ENCODE peak calls at places on chromosomes 16 and 17, in ten cellular contexts. I is left ventricle myocardium inferior, X is retinal pigment epithelial cell, T is cardiac fibroblast, E is stomach, U is BE2C, G is astrocyte of the spinal cord, L is Caco-2, O is PC-3, F is mucosa of descending colon. K is an unnamed sample.

GRCh38 chr17:75832652-75833400 is 11.4 kb downstream of the UNC13D start:
- DNase-seq in F (no peak), G (no peak), L (no peak), T (no peak), E (no peak), X (no peak), O (no peak), I (no peak), U (no peak), K (no peak)

GRCh38 chr16:88699180-88699579 is 7.0 kb downstream of the RNF166 start:
- DNase-seq in I (no peak), G (no peak), F (no peak), X (no peak), E (no peak), O (no peak), U (no peak), T (no peak), L (no peak), K (no peak)

GRCh38 chr17:17844079-17844478 is 7.3 kb upstream of the SREBF1 start:
- DNase-seq in X (no peak), G (no peak), T (no peak), I (no peak), U (peak), L (no peak), F (peak), E (no peak), O (no peak), K (no peak)

GRCh38 chr16:8931864-8932263 is 31.8 kb downstream of the USP7 start:
- DNase-seq in I (peak), F (peak), G (peak), O (peak), U (no peak), T (peak), X (peak), E (peak), L (no peak), K (peak)

GRCh38 chr16:55809386-55809785 is 23.5 kb downstream of the CES1 start:
- DNase-seq in F (no peak), I (no peak), U (no peak), X (no peak), T (no peak), E (no peak), O (no peak), G (no peak), L (peak), K (no peak)

GRCh38 chr16:31529398-31530312 is 2.0 kb downstream of the AHSP start:
- DNase-seq in G (no peak), T (no peak), X (no peak), F (no peak), O (no peak), E (no peak), L (no peak), U (no peak), I (no peak), K (no peak)

GRCh38 chr16:89574681-89575246 is 794 bp upstream of the CPNE7 start:
- DNase-seq in U (peak), X (no peak), I (peak), G (peak), E (peak), L (no peak), F (peak), O (peak), T (peak), K (no peak)

GRCh38 chr16:26475579-26475978 is 591.1 kb upstream of the C16orf82 start:
- DNase-seq in I (no peak), F (no peak), E (no peak), O (no peak), G (no peak), T (no peak), L (no peak), U (no peak), X (no peak), K (no peak)

GRCh38 chr17:29588561-29589411 is 662 bp downstream of the GIT1 start:
- DNase-seq in E (no peak), G (no peak), T (peak), I (no peak), U (no peak), F (peak), L (no peak), O (peak), X (no peak), K (no peak)

GRCh38 chr17:79388556-79389295 is 222.1 kb downstream of the RBFOX3 start:
- DNase-seq in X (no peak), I (peak), L (peak), O (peak), F (peak), E (peak), U (peak), G (peak), T (peak), K (no peak)

GRCh38 chr16:3696425-3697218 is 20.7 kb downstream of the TRAP1 start:
- DNase-seq in E (peak), X (peak), F (no peak), L (no peak), G (peak), I (no peak), U (no peak), O (peak), T (peak), K (peak)

GRCh38 chr17:81987161-81987770 is 9.8 kb downstream of the ASPSCR1 start:
- DNase-seq in F (no peak), L (no peak), I (no peak), G (no peak), T (no peak), O (no peak), X (no peak), U (no peak), E (no peak), K (no peak)

GRCh38 chr16:2963611-2964415 is at the start of gene KREMEN2:
- DNase-seq in I (no peak), T (no peak), X (no peak), G (no peak), U (peak), L (peak), E (no peak), O (peak), F (peak), K (no peak)

GRCh38 chr16:88511060-88511459 is 58.0 kb downstream of the ZFPM1 start:
- DNase-seq in E (no peak), G (no peak), O (no peak), T (no peak), F (no peak), U (no peak), I (no peak), X (no peak), L (no peak), K (no peak)

GRCh38 chr16:15954814-15955151 is 5.4 kb downstream of the ABCC1 start:
- DNase-seq in X (no peak), E (no peak), I (no peak), U (no peak), L (no peak), O (no peak), F (no peak), G (no peak), T (peak), K (no peak)

GRCh38 chr17:61795546-61795945 is 67.8 kb downstream of the BRIP1 start:
- DNase-seq in G (no peak), O (no peak), I (no peak), X (no peak), L (no peak), E (no peak), U (no peak), F (no peak), T (no peak), K (no peak)

GRCh38 chr17:65130829-65131228 is 6.3 kb upstream of the RGS9 start:
- DNase-seq in O (no peak), I (no peak), F (no peak), E (no peak), X (no peak), G (no peak), T (no peak), U (no peak), L (no peak), K (no peak)

GRCh38 chr16:87324411-87325275 is 7.5 kb upstream of the C16orf95 start:
- DNase-seq in I (no peak), O (peak), X (no peak), E (no peak), L (no peak), T (peak), U (peak), G (no peak), F (peak), K (no peak)

GRCh38 chr17:27477971-27478684 is 21.9 kb downstream of the KSR1 start:
- DNase-seq in U (no peak), T (no peak), F (no peak), G (no peak), L (no peak), O (no peak), E (no peak), X (no peak), I (no peak), K (no peak)

GRCh38 chr17:7572588-7573323 is 6.7 kb upstream of the CD68 start:
- DNase-seq in O (peak), T (peak), G (peak), F (peak), E (peak), X (peak), I (peak), U (peak), L (peak), K (no peak)

GRCh38 chr16:2370725-2371124 is 30.2 kb upstream of the ABCA3 start:
- DNase-seq in O (peak), L (peak), E (no peak), I (no peak), F (no peak), T (no peak), G (no peak), X (no peak), U (no peak), K (no peak)

GRCh38 chr17:82014971-82015310 is 7.7 kb downstream of the CENPX start:
- DNase-seq in I (no peak), F (no peak), T (no peak), U (no peak), G (no peak), E (no peak), L (no peak), X (no peak), O (no peak), K (no peak)

GRCh38 chr16:53098526-53099317 is 43.9 kb downstream of the CHD9 start:
- DNase-seq in U (peak), O (peak), G (peak), I (peak), L (peak), X (peak), F (peak), E (peak), T (peak), K (no peak)

GRCh38 chr17:37131064-37131463 is 182.3 kb downstream of the AATF start:
- DNase-seq in U (no peak), O (no peak), G (peak), T (no peak), L (peak), I (no peak), F (no peak), X (peak), E (no peak), K (no peak)

GRCh38 chr17:78315355-78316114 is 44.3 kb downstream of the SOCS3 start:
- DNase-seq in X (no peak), E (peak), O (peak), U (no peak), L (peak), I (peak), T (peak), G (peak), F (peak), K (no peak)

GRCh38 chr17:35841505-35841904 is 27.2 kb downstream of the HEATR9 start:
- DNase-seq in T (peak), I (no peak), X (no peak), O (no peak), G (peak), E (no peak), L (no peak), U (no peak), F (no peak), K (no peak)

GRCh38 chr17:64200080-64201042 is 62.7 kb downstream of the TEX2 start:
- DNase-seq in X (no peak), G (peak), L (no peak), T (peak), E (no peak), F (no peak), O (no peak), I (no peak), U (no peak), K (no peak)

GRCh38 chr16:4142268-4142667 is 26.0 kb upstream of the ADCY9 start:
- DNase-seq in O (no peak), E (no peak), T (no peak), X (no peak), I (no peak), G (no peak), L (no peak), F (no peak), U (no peak), K (no peak)

GRCh38 chr16:68823401-68823800 is 19.9 kb upstream of the TANGO6 start:
- DNase-seq in X (peak), F (no peak), T (peak), O (no peak), L (no peak), U (no peak), I (no peak), G (peak), E (no peak), K (no peak)

GRCh38 chr17:57774872-57775271 is 29.8 kb upstream of the CCDC182 start:
- DNase-seq in I (no peak), U (no peak), L (no peak), X (no peak), G (no peak), E (no peak), O (no peak), F (no peak), T (no peak), K (no peak)

GRCh38 chr17:83080641-83081560 is 1.5 kb downstream of the METRNL start:
- DNase-seq in G (no peak), T (no peak), U (no peak), L (no peak), X (no peak), E (peak), O (no peak), F (peak), I (no peak), K (no peak)

GRCh38 chr16:81837312-81837748 is 58.2 kb downstream of the PLCG2 start:
- DNase-seq in F (no peak), U (no peak), T (no peak), I (no peak), X (no peak), E (no peak), L (no peak), G (no peak), O (no peak), K (no peak)

GRCh38 chr16:1474471-1474795 is 395 bp downstream of the CLCN7 start:
- DNase-seq in L (no peak), I (no peak), O (no peak), E (no peak), F (no peak), U (no peak), G (no peak), X (no peak), T (no peak), K (no peak)

GRCh38 chr16:68257906-68258800 is 6.2 kb upstream of the SLC7A6 start:
- DNase-seq in X (peak), G (peak), L (peak), O (peak), E (no peak), U (no peak), T (peak), F (peak), I (peak), K (no peak)

GRCh38 chr17:65587602-65588193 is 26.2 kb upstream of the AXIN2 start:
- DNase-seq in U (no peak), G (no peak), F (no peak), T (no peak), O (no peak), L (no peak), E (no peak), I (no peak), X (no peak), K (no peak)

GRCh38 chr17:6542577-6542976 is 13.8 kb downstream of the PITPNM3 start:
- DNase-seq in E (no peak), F (no peak), U (no peak), L (no peak), G (no peak), O (no peak), I (no peak), X (no peak), T (no peak), K (no peak)

GRCh38 chr16:60686824-60687223 is 1349.4 kb downstream of the CDH8 start:
- DNase-seq in E (no peak), F (no peak), I (no peak), X (no peak), O (no peak), L (no peak), U (no peak), G (no peak), T (no peak), K (no peak)

GRCh38 chr16:25256821-25257503 is 683 bp downstream of the ZKSCAN2 start:
- DNase-seq in I (no peak), X (no peak), U (peak), G (peak), L (peak), E (no peak), O (peak), T (peak), F (peak), K (no peak)

GRCh38 chr16:89570342-89570923 is 5.1 kb upstream of the CPNE7 start:
- DNase-seq in G (no peak), O (no peak), E (no peak), I (no peak), L (no peak), X (no peak), U (peak), T (no peak), F (no peak), K (no peak)

GRCh38 chr16:79592150-79592549 is 8.4 kb downstream of the MAF start:
- DNase-seq in L (no peak), T (no peak), X (no peak), F (no peak), G (no peak), U (no peak), O (no peak), I (no peak), E (no peak), K (no peak)

GRCh38 chr16:58336332-58337089 is 41.7 kb upstream of the PRSS54 start:
- DNase-seq in I (peak), T (peak), U (peak), E (peak), F (peak), X (peak), L (peak), O (peak), G (peak), K (peak)
- H3K4me3 ChIP-seq in I (peak), T (no peak), U (peak), E (peak), F (no peak), X (no peak), L (no peak), O (peak), G (no peak), K (peak)

GRCh38 chr17:69499301-69499700 is 84.8 kb downstream of the MAP2K6 start:
- DNase-seq in O (no peak), E (no peak), L (no peak), X (no peak), F (no peak), G (no peak), I (no peak), U (no peak), T (no peak), K (no peak)
- TF ChIP-seq CTCF in O (no peak), E (no peak), L (no peak), X (no peak), F (no peak), G (no peak), I (no peak), U (no peak), T (no peak), K (no peak)

DNA sequence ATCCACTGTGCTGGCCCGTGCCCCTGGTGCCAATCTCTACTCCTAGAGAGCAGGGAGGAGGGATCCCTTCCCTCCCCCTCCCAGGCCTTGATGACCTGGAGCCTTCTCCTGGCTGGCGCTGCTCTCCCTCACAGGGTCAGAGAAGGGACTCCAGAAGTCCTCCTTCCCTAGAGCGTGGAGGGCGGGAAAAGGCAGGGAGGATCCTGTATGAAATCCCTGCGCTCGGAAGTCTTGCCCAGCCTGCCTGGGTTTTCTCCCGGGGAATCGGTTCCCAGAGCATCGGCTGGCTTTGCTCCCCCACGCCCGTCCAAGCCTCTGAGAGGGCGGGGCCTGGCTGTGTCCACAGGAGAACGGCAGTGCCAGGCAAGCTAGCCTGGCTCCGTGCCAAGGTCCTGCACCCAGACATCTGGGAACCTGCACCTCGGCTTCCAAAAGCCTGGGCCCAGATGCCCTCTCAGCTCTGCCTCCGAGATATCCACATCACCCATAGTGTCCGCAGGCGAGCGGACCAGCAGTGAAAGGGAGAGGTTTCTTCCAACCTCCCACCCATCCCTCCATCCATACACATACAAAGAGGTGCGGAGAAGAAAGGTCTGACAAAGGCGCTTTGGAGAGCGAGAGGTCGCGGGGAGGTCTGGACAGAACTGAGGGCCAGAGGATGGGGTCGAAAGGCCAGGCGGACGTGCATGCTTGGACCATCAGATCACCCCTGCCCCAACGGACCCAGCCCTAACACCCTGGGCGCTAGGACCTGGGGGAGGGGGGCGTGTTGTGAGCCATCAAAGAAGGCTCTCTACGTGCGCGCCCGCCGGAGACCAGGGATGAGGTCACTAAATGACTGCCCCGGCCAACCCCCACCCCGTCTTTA is 1.1 kb downstream of the MPP2 start:
- DNase-seq in O (no peak), E (peak), L (no peak), G (peak), T (peak), U (peak), I (peak), F (peak), X (peak), K (no peak)
- H3K4me3 ChIP-seq in O (no peak), E (peak), L (peak), G (peak), T (peak), U (peak), I (peak), F (no peak), X (peak), K (peak)

GRCh38 chr17:14553847-14554246 is 253.0 kb downstream of the HS3ST3B1 start:
- DNase-seq in U (no peak), T (no peak), F (no peak), X (no peak), O (no peak), L (no peak), I (no peak), G (no peak), E (no peak), K (no peak)
- TF ChIP-seq CTCF in U (no peak), T (no peak), F (no peak), X (no peak), O (no peak), L (no peak), I (no peak), G (no peak), E (no peak), K (peak)

K was measured in LNCaP clone FGC.